ENCODE peak calls at places on chromosomes 1 and 21, in six cellular contexts. L is NCI-H510A treated with DMSO at 0.1 percent for 48 hours; S is activated effector memory CD4-positive, alpha-beta T cell treated with anti-CD3 and anti-CD28 coated beads, Interleukin-2, amount 50 U/mL, for 16 hours; H is foreskin fibroblast; W is fibroblast of the conjunctiva; R is fibroblast of lung. M is an unnamed sample.

GRCh38 chr1:153612755-153613331 is at the start of gene S100A16:
- DNase-seq in W (no peak), S (no peak), R (peak), L (no peak), H (peak), M (no peak)

GRCh38 chr1:19654886-19655717 is 9.6 kb upstream of the HTR6 start:
- DNase-seq in S (peak), R (no peak), H (no peak), L (peak), W (no peak), M (no peak)

GRCh38 chr1:94876362-94876761 is 50.5 kb downstream of the CNN3 start:
- DNase-seq in R (peak), H (peak), W (no peak), L (no peak), S (no peak), M (no peak)

GRCh38 chr1:80731241-80731894 is 1069.4 kb upstream of the ADGRL2 start:
- DNase-seq in R (no peak), H (no peak), W (no peak), L (no peak), S (no peak), M (no peak)

GRCh38 chr1:119647228-119647733 is 785 bp downstream of the ZNF697 start:
- DNase-seq in L (no peak), R (no peak), S (no peak), W (no peak), H (no peak), M (no peak)

GRCh38 chr1:200818248-200818647 is 54.5 kb upstream of the GPR25 start:
- DNase-seq in W (no peak), L (no peak), R (no peak), S (no peak), H (no peak), M (no peak)

GRCh38 chr1:50176563-50176885 is 67.8 kb downstream of the ELAVL4 start:
- DNase-seq in W (no peak), S (no peak), R (no peak), L (peak), H (no peak), M (no peak)

GRCh38 chr1:206580438-206581113 is 31.7 kb downstream of the EIF2D start:
- DNase-seq in W (no peak), L (no peak), R (no peak), H (no peak), S (peak), M (no peak)

GRCh38 chr1:98253145-98253544 is 332.3 kb upstream of the DPYD start:
- DNase-seq in R (no peak), S (no peak), H (no peak), W (no peak), L (no peak), M (no peak)

GRCh38 chr1:27581823-27582243 is 22.1 kb downstream of the AHDC1 start:
- DNase-seq in H (peak), S (no peak), R (no peak), W (no peak), L (no peak), M (no peak)

GRCh38 chr21:42056996-42057689 is 14.0 kb upstream of the UMODL1 start:
- DNase-seq in L (peak), R (peak), W (peak), S (no peak), H (peak), M (no peak)

GRCh38 chr1:43269627-43270375 is at the start of gene TMEM125:
- DNase-seq in W (no peak), S (peak), R (no peak), H (no peak), L (peak), M (no peak)

GRCh38 chr1:7069888-7070287 is 284.6 kb downstream of the CAMTA1 start:
- DNase-seq in H (peak), R (peak), W (no peak), S (no peak), L (peak), M (no peak)

GRCh38 chr1:54287176-54287650 is 87.2 kb downstream of the MRPL37 start:
- DNase-seq in R (peak), S (peak), W (peak), L (peak), H (peak), M (no peak)

GRCh38 chr21:38036016-38036415 is 119.8 kb upstream of the KCNJ6 start:
- DNase-seq in S (no peak), R (no peak), W (no peak), L (no peak), H (no peak), M (no peak)

GRCh38 chr1:27010226-27010994 is 2.2 kb downstream of the TENT5B start:
- DNase-seq in S (no peak), R (no peak), W (no peak), L (no peak), H (no peak), M (no peak)

M was measured in MM.1S.